ENCODE peak calls at places on chromosome 11, in four cellular contexts. One of them, this sample, is unnamed.

GRCh38 chr11:65559951-65560537 is 1.9 kb upstream of the LTBP3 start:
- DNase-seq in left lung: no peak
- DNase-seq in stimulated activated CD4-positive, alpha-beta T cell treated with anti-CD3 and anti-CD28 coated beads, Interleukin-4, amount 100 ng/mL, for 1 hour: no peak
- DNase-seq in T-helper 9 cell: no peak
- DNase-seq in this sample: no peak

GRCh38 chr11:118742304-118742703 is 48.7 kb downstream of the DDX6 start:
- DNase-seq in left lung: no peak
- DNase-seq in stimulated activated CD4-positive, alpha-beta T cell treated with anti-CD3 and anti-CD28 coated beads, Interleukin-4, amount 100 ng/mL, for 1 hour: no peak
- DNase-seq in T-helper 9 cell: no peak
- DNase-seq in this sample: no peak

GRCh38 chr11:27058456-27058855 is 17.8 kb downstream of the BBOX1 start:
- DNase-seq in left lung: no peak
- DNase-seq in stimulated activated CD4-positive, alpha-beta T cell treated with anti-CD3 and anti-CD28 coated beads, Interleukin-4, amount 100 ng/mL, for 1 hour: no peak
- DNase-seq in T-helper 9 cell: no peak
- DNase-seq in this sample: no peak

GRCh38 chr11:117816151-117816741 is 8.3 kb downstream of the FXYD2 start:
- DNase-seq in left lung: no peak
- DNase-seq in stimulated activated CD4-positive, alpha-beta T cell treated with anti-CD3 and anti-CD28 coated beads, Interleukin-4, amount 100 ng/mL, for 1 hour: no peak
- DNase-seq in T-helper 9 cell: no peak
- DNase-seq in this sample: no peak

GRCh38 chr11:46346886-46347636 is at the start of gene DGKZ:
- DNase-seq in left lung: peak
- DNase-seq in stimulated activated CD4-positive, alpha-beta T cell treated with anti-CD3 and anti-CD28 coated beads, Interleukin-4, amount 100 ng/mL, for 1 hour: peak
- DNase-seq in T-helper 9 cell: peak
- DNase-seq in this sample: peak

GRCh38 chr11:86799680-86800075 is 664 bp upstream of the PRSS23 start:
- DNase-seq in left lung: no peak
- DNase-seq in stimulated activated CD4-positive, alpha-beta T cell treated with anti-CD3 and anti-CD28 coated beads, Interleukin-4, amount 100 ng/mL, for 1 hour: no peak
- DNase-seq in T-helper 9 cell: no peak
- DNase-seq in this sample: peak

GRCh38 chr11:114317738-114318137 is 21.5 kb downstream of the NNMT start:
- DNase-seq in left lung: no peak
- DNase-seq in stimulated activated CD4-positive, alpha-beta T cell treated with anti-CD3 and anti-CD28 coated beads, Interleukin-4, amount 100 ng/mL, for 1 hour: no peak
- DNase-seq in T-helper 9 cell: no peak
- DNase-seq in this sample: no peak

GRCh38 chr11:115652501-115652900 is 148.3 kb upstream of the CADM1 start:
- DNase-seq in left lung: no peak
- DNase-seq in stimulated activated CD4-positive, alpha-beta T cell treated with anti-CD3 and anti-CD28 coated beads, Interleukin-4, amount 100 ng/mL, for 1 hour: no peak
- DNase-seq in T-helper 9 cell: no peak
- DNase-seq in this sample: no peak

This sample was measured in mucosa of descending colon.